ENCODE peak calls at places on chromosomes 4 and X, in ten cellular contexts. G is PC-3; T is spleen; H is adipocyte; A is AG08396; C is NCI-H510A; S is activated CD8-positive, alpha-beta T cell treated with anti-CD3 and anti-CD28 coated beads, Interleukin-2, amount 10 ng/mL, durations not matched to agents 7 days and 5 days; Y is ecto neural progenitor cell; K is H4; Z is LoVo. L is an unnamed sample.

GRCh38 chrX:39956803-39957394 is 140.9 kb downstream of the BCOR start:
- DNase-seq in G (no peak), K (no peak), H (no peak), S (no peak), T (no peak), C (no peak), Z (no peak), Y (no peak), A (no peak), L (no peak)

GRCh38 chr4:42767669-42768068 is 110.8 kb upstream of the ATP8A1 start:
- DNase-seq in G (no peak), K (no peak), T (no peak), Y (no peak), S (no peak), C (no peak), H (no peak), Z (no peak), A (no peak), L (no peak)

GRCh38 chr4:47662975-47663374 is 174.9 kb downstream of the CORIN start:
- DNase-seq in Y (no peak), T (no peak), C (no peak), K (no peak), G (peak), A (no peak), H (peak), S (peak), Z (peak), L (no peak)

GRCh38 chr4:122140834-122141233 is 11.3 kb upstream of the BLTP1 start:
- DNase-seq in T (no peak), K (no peak), A (no peak), S (no peak), G (no peak), H (no peak), Y (no peak), Z (no peak), C (no peak), L (no peak)

GRCh38 chr4:121726642-121727268 is 30.0 kb upstream of the ANXA5 start:
- DNase-seq in G (peak), A (peak), C (no peak), Y (no peak), K (peak), Z (peak), S (no peak), T (no peak), H (peak), L (peak)

GRCh38 chr4:48699470-48699869 is 80.6 kb downstream of the FRYL start:
- DNase-seq in G (peak), Z (peak), S (no peak), K (peak), A (no peak), Y (no peak), H (peak), T (no peak), C (no peak), L (no peak)

GRCh38 chrX:50054147-50054546 is 131.8 kb downstream of the CLCN5 start:
- DNase-seq in H (no peak), T (no peak), A (no peak), S (no peak), K (no peak), Z (no peak), G (no peak), C (no peak), Y (no peak), L (no peak)

GRCh38 chr4:140332734-140333133 is 40.7 kb upstream of the SCOC start:
- DNase-seq in Z (no peak), S (no peak), C (no peak), K (no peak), A (no peak), H (no peak), T (no peak), G (no peak), Y (no peak), L (no peak)

GRCh38 chr4:26701786-26702227 is 117.9 kb downstream of the TBC1D19 start:
- DNase-seq in S (no peak), G (peak), A (peak), Z (no peak), K (peak), C (no peak), Y (no peak), T (no peak), H (peak), L (no peak)

GRCh38 chr4:169203891-169204290 is 66.9 kb downstream of the SH3RF1 start:
- DNase-seq in Y (no peak), A (no peak), T (no peak), C (no peak), Z (no peak), G (no peak), H (peak), S (no peak), K (no peak), L (no peak)

GRCh38 chr4:10303291-10303690 is 153.9 kb downstream of the ZNF518B start:
- DNase-seq in G (no peak), A (no peak), Y (no peak), H (no peak), Z (no peak), S (no peak), K (no peak), C (no peak), T (no peak), L (no peak)

GRCh38 chr4:95293014-95293413 is 255.8 kb downstream of the UNC5C start:
- DNase-seq in A (no peak), C (no peak), Z (no peak), H (no peak), Y (no peak), G (no peak), S (no peak), K (peak), T (no peak), L (no peak)

GRCh38 chrX:9948406-9948805 is 18.8 kb upstream of the CLDN34 start:
- DNase-seq in K (no peak), G (no peak), S (no peak), C (no peak), H (no peak), Y (no peak), A (no peak), Z (no peak), T (no peak), L (no peak)

GRCh38 chr4:8285143-8285975 is 15.8 kb downstream of the HTRA3 start:
- DNase-seq in Y (no peak), Z (no peak), G (no peak), T (peak), K (no peak), H (no peak), A (no peak), C (no peak), S (no peak), L (no peak)

GRCh38 chrX:45709381-45709780 is 508.7 kb upstream of the DIPK2B start:
- DNase-seq in Z (no peak), C (no peak), Y (no peak), T (no peak), G (peak), H (no peak), K (no peak), A (no peak), S (no peak), L (no peak)

GRCh38 chrX:17964871-17965270 is 103.8 kb upstream of the RAI2 start:
- DNase-seq in K (no peak), Z (no peak), G (no peak), T (no peak), A (no peak), C (no peak), S (no peak), H (no peak), Y (no peak), L (no peak)

GRCh38 chr4:6957148-6957520 is 47.5 kb downstream of the TBC1D14 start:
- DNase-seq in C (no peak), K (no peak), H (no peak), S (no peak), A (no peak), Y (no peak), G (no peak), Z (no peak), T (no peak), L (no peak)

GRCh38 chr4:56671373-56671772 is 9.7 kb downstream of the HOPX start:
- DNase-seq in G (no peak), Y (no peak), H (no peak), K (no peak), S (no peak), Z (no peak), C (no peak), T (no peak), A (no peak), L (no peak)

GRCh38 chr4:57329279-57329678 is 219.1 kb upstream of the IGFBP7 start:
- DNase-seq in C (no peak), T (no peak), K (no peak), H (no peak), Y (no peak), S (no peak), Z (no peak), A (no peak), G (no peak), L (no peak)

GRCh38 chr4:21790437-21791029 is 158.0 kb downstream of the KCNIP4 start:
- DNase-seq in H (peak), K (peak), Y (no peak), T (no peak), C (no peak), A (no peak), Z (no peak), G (peak), S (no peak), L (peak)

GRCh38 chrX:44872319-44872816 is 620 bp upstream of the KDM6A start:
- DNase-seq in K (no peak), T (peak), C (no peak), Z (no peak), H (peak), S (peak), Y (no peak), G (peak), A (peak), L (peak)